ENCODE peak calls at places on chromosomes 13 and 19, in five cellular contexts. K, F, Q, D and R are unnamed samples.

GRCh38 chr19:30090963-30091362 is 148.9 kb downstream of the URI1 start:
- DNase-seq in K (no peak), F (no peak), Q (no peak), D (no peak), R (no peak)

GRCh38 chr13:51697181-51697580 is 106.8 kb downstream of the DHRS12 start:
- DNase-seq in Q (no peak), K (no peak), F (no peak), D (no peak), R (no peak)

GRCh38 chr13:111938743-111939142 is 128.2 kb upstream of the SOX1 start:
- DNase-seq in K (no peak), D (no peak), F (no peak), Q (no peak), R (no peak)

GRCh38 chr19:4140237-4140711 is 13.2 kb upstream of the CREB3L3 start:
- DNase-seq in K (peak), D (no peak), F (no peak), Q (no peak), R (no peak)

GRCh38 chr13:67223024-67223423 is 7.1 kb downstream of the PCDH9 start:
- DNase-seq in D (no peak), K (peak), F (no peak), Q (no peak), R (no peak)

GRCh38 chr19:5093953-5094718 is 125.2 kb downstream of the KDM4B start:
- DNase-seq in Q (no peak), D (no peak), K (no peak), F (no peak), R (no peak)

GRCh38 chr13:99590519-99591011 is 89.3 kb downstream of the TM9SF2 start:
- DNase-seq in D (no peak), K (no peak), Q (no peak), F (no peak), R (no peak)

GRCh38 chr13:98691360-98691759 is 61.1 kb downstream of the SLC15A1 start:
- DNase-seq in Q (no peak), F (no peak), K (peak), D (no peak), R (no peak)

GRCh38 chr13:46605824-46606554 is 53.0 kb downstream of the LRCH1 start:
- DNase-seq in K (no peak), D (no peak), Q (no peak), F (no peak), R (no peak)

GRCh38 chr19:51689751-51690358 is 3.3 kb upstream of the SPACA6 start:
- DNase-seq in Q (no peak), F (peak), D (peak), K (no peak), R (no peak)

GRCh38 chr13:72061613-72062012 is 194.6 kb upstream of the DACH1 start:
- DNase-seq in D (no peak), Q (no peak), F (no peak), K (no peak), R (no peak)

GRCh38 chr19:2180881-2181617 is 17.3 kb downstream of the DOT1L start:
- DNase-seq in K (no peak), D (no peak), F (no peak), Q (no peak), R (no peak)

GRCh38 chr19:2711937-2712205 is 9.3 kb downstream of the DIRAS1 start:
- DNase-seq in D (no peak), Q (no peak), K (no peak), F (no peak), R (no peak)

GRCh38 chr19:11480081-11480926 is 542 bp downstream of the ELAVL3 start:
- DNase-seq in K (no peak), F (no peak), D (no peak), Q (no peak), R (no peak)

GRCh38 chr19:28290963-28291657 is 921.8 kb downstream of the UQCRFS1 start:
- DNase-seq in K (no peak), F (no peak), D (no peak), Q (no peak), R (no peak)

GRCh38 chr13:110330491-110331001 is 23.5 kb downstream of the COL4A2 start:
- DNase-seq in Q (no peak), F (no peak), D (no peak), K (no peak), R (no peak)

GRCh38 chr13:106899444-106899843 is 331.5 kb upstream of the ARGLU1 start:
- DNase-seq in F (no peak), Q (no peak), D (no peak), K (no peak), R (no peak)

GRCh38 chr13:107069107-107069776 is 501.3 kb upstream of the ARGLU1 start:
- DNase-seq in Q (no peak), K (no peak), F (no peak), D (no peak), R (no peak)

GRCh38 chr19:3471954-3472655 is 8.2 kb downstream of the SMIM24 start:
- DNase-seq in K (no peak), D (no peak), Q (no peak), F (peak), R (no peak)

GRCh38 chr19:53007200-53008054 is 6.3 kb upstream of the ERVV-1 start:
- DNase-seq in D (no peak), Q (no peak), F (no peak), K (no peak), R (no peak)

GRCh38 chr13:95256086-95256485 is 45.2 kb downstream of the ABCC4 start:
- DNase-seq in Q (no peak), F (no peak), D (no peak), K (peak), R (peak)

GRCh38 chr19:2775556-2776430 is 7.3 kb downstream of the SGTA start:
- DNase-seq in F (peak), D (no peak), K (no peak), Q (no peak), R (peak)